ENCODE peak calls at places on chromosomes 7 and 10, in nine cellular contexts. F is heart right ventricle, S is endothelial cell of umbilical vein, O is left ventricle myocardium inferior, I is lower lobe of right lung, Q is lower leg skin, Y is tibial artery, E is right atrium auricular region, D is mucosa of descending colon. A is an unnamed sample.
A peak's percentile ranks its signal among the peaks of the same experiment; 100 is the strongest.

GRCh38 chr10:65798133-65798532 is 1127.7 kb upstream of the LRRTM3 start:
- DNase-seq in F (no peak), S (no peak), O (no peak), I (no peak), Q (no peak), Y (no peak), E (no peak), D (no peak), A (no peak)

GRCh38 chr10:5618042-5618441 is 48.4 kb downstream of the ASB13 start:
- DNase-seq in F (no peak), S (no peak), O (no peak), I (no peak), Q (no peak), Y (no peak), E (no peak), D (no peak), A (no peak)

GRCh38 chr7:115274-115911 is 77.0 kb upstream of the FAM20C start:
- DNase-seq in F (no peak), S (no peak), O (no peak), I (no peak), Q (peak; percentile 85), Y (no peak), E (no peak), D (no peak), A (peak; percentile 65)

GRCh38 chr7:33764752-33765451 is 140.4 kb upstream of the BMPER start:
- DNase-seq in F (no peak), S (peak; percentile 94), O (no peak), I (no peak), Q (no peak), Y (no peak), E (no peak), D (no peak), A (no peak)

GRCh38 chr10:84848967-84849366 is 520.6 kb downstream of the CCSER2 start:
- DNase-seq in F (no peak), S (no peak), O (no peak), I (no peak), Q (no peak), Y (no peak), E (no peak), D (no peak), A (no peak)

GRCh38 chr10:123997486-123998196 is 95.8 kb downstream of the CHST15 start:
- DNase-seq in F (no peak), S (no peak), O (no peak), I (peak; percentile 72), Q (peak; percentile 87), Y (peak; percentile 52), E (peak; percentile 75), D (peak; percentile 40), A (peak; percentile 72)

GRCh38 chr10:118960166-118961090 is 69.1 kb upstream of the NANOS1 start:
- DNase-seq in F (no peak), S (no peak), O (no peak), I (no peak), Q (peak; percentile 85), Y (no peak), E (no peak), D (no peak), A (no peak)

GRCh38 chr7:14793151-14793550 is 109.4 kb downstream of the DGKB start:
- DNase-seq in F (no peak), S (no peak), O (no peak), I (no peak), Q (no peak), Y (no peak), E (no peak), D (no peak), A (no peak)

GRCh38 chr7:101717986-101718746 is 89.1 kb upstream of the MYL10 start:
- DNase-seq in F (peak; percentile 8), S (no peak), O (peak; percentile 20), I (peak; percentile 53), Q (no peak), Y (no peak), E (no peak), D (no peak), A (no peak)

GRCh38 chr7:32496052-32496813 is 944 bp downstream of the AVL9 start:
- DNase-seq in F (no peak), S (peak; percentile 53), O (no peak), I (no peak), Q (no peak), Y (no peak), E (no peak), D (no peak), A (no peak)

GRCh38 chr10:88992945-88993537 is 2.4 kb downstream of the FAS start:
- DNase-seq in F (no peak), S (no peak), O (no peak), I (no peak), Q (no peak), Y (no peak), E (no peak), D (no peak), A (no peak)

GRCh38 chr7:10104292-10104691 is 869.4 kb upstream of the PHF14 start:
- DNase-seq in F (no peak), S (no peak), O (no peak), I (no peak), Q (no peak), Y (no peak), E (no peak), D (no peak), A (no peak)

GRCh38 chr7:10100572-10100971 is 873.1 kb upstream of the PHF14 start:
- DNase-seq in F (no peak), S (no peak), O (no peak), I (no peak), Q (no peak), Y (no peak), E (no peak), D (no peak), A (no peak)
- H3K4me3 ChIP-seq in F (no peak overlapping the region), S (no peak overlapping the region), O (no peak overlapping the region), I (no peak overlapping the region), Q (no peak overlapping the region), Y (no peak overlapping the region), E (no peak overlapping the region), D (no peak overlapping the region), A (no peak overlapping the region)

GRCh38 chr10:23293145-23293724 is 51.4 kb downstream of the C10orf67 start:
- DNase-seq in F (no peak), S (peak; percentile 33), O (no peak), I (no peak), Q (no peak), Y (no peak), E (no peak), D (no peak), A (no peak)

GRCh38 chr10:23293973-23294372 is 50.6 kb downstream of the C10orf67 start:
- DNase-seq in F (no peak), S (no peak), O (no peak), I (no peak), Q (no peak), Y (no peak), E (no peak), D (no peak), A (no peak)

GRCh38 chr10:23291551-23292334 is 52.9 kb downstream of the C10orf67 start:
- DNase-seq in F (no peak), S (no peak), O (no peak), I (no peak), Q (no peak), Y (no peak), E (no peak), D (no peak), A (no peak)

DNA sequence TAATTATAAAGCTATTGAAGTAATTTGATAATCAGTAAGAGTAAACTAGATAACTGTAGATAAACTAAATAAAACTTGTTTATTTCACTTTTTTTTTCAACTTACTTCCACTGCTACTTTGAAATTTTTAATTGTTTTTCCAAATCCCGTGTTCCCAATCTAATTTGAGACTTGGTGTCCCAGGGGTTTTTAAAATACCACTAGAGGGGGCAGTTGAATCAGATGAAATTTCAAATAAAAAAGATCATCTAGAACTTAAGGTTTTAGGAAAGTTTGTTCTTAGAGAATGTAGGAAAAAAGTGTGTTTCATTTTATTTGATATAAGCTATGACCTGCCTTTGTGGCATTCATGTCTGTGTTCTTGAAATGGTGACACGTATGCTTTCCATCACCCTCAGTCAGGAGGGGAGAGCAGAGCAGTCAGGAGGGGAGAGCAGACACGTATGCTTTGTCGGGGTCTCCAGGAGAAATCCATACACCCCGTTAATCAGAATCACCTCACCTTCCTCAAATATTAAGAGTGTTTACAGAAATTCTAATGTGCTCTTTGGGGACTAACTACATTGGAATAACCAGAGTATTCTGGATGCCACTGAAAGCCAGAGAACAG is 49.9 kb downstream of the C10orf67 start:
- DNase-seq in F (no peak), S (no peak), O (no peak), I (no peak), Q (no peak), Y (no peak), E (no peak), D (no peak), A (no peak)
- TF ChIP-seq CTCF in F (peak; percentile 48), S (peak; percentile 10), O (peak; percentile 59), I (peak; percentile 41), Q (no peak), Y (no peak), E (peak; percentile 58), D (no peak), A (no peak)

GRCh38 chr10:75542902-75543301 is 111.5 kb downstream of the LRMDA start:
- DNase-seq in F (no peak), S (no peak), O (no peak), I (no peak), Q (peak; percentile 92), Y (peak; percentile 81), E (no peak), D (peak; percentile 51), A (no peak)
- H3K4me3 ChIP-seq in F (no peak overlapping the region), S (no peak overlapping the region), O (no peak overlapping the region), I (no peak overlapping the region), Q (no peak overlapping the region), Y (no peak overlapping the region), E (no peak overlapping the region), D (no peak overlapping the region), A (no peak overlapping the region)

GRCh38 chr7:158705234-158705890 is 758 bp upstream of the NCAPG2 start:
- DNase-seq in F (no peak), S (peak; percentile 20), O (no peak), I (no peak), Q (no peak), Y (no peak), E (no peak), D (no peak), A (no peak)

GRCh38 chr7:158706710-158707590 is 2.3 kb upstream of the NCAPG2 start:
- DNase-seq in F (no peak), S (no peak), O (no peak), I (no peak), Q (no peak), Y (no peak), E (no peak), D (no peak), A (no peak)

GRCh38 chr7:158702944-158703343 is 1.7 kb downstream of the NCAPG2 start:
- DNase-seq in F (no peak), S (no peak), O (no peak), I (no peak), Q (no peak), Y (no peak), E (no peak), D (no peak), A (no peak)

GRCh38 chr7:158706273-158706704 is 1.7 kb upstream of the NCAPG2 start:
- DNase-seq in F (no peak), S (no peak), O (no peak), I (no peak), Q (no peak), Y (no peak), E (no peak), D (no peak), A (no peak)

GRCh38 chr7:158704524-158705233 is at the start of gene NCAPG2:
- DNase-seq in F (peak; percentile 97), S (peak; percentile 98), O (peak; percentile 97), I (peak; percentile 100), Q (peak; percentile 99), Y (peak; percentile 97), E (peak; percentile 96), D (peak; percentile 99), A (peak; percentile 98)
- TF ChIP-seq CTCF in F (peak; percentile 28), S (no peak), O (peak; percentile 46), I (peak; percentile 19), Q (no peak), Y (peak; percentile 60), E (peak; percentile 47), D (peak; percentile 44), A (no peak)

GRCh38 chr10:113007343-113007771 is 57.3 kb downstream of the TCF7L2 start:
- DNase-seq in F (no peak), S (no peak), O (no peak), I (no peak), Q (no peak), Y (no peak), E (no peak), D (no peak), A (no peak)
- H3K4me3 ChIP-seq in F (no peak overlapping the region), S (no peak overlapping the region), O (no peak overlapping the region), I (no peak overlapping the region), Q (no peak overlapping the region), Y (no peak overlapping the region), E (no peak overlapping the region), D (no peak overlapping the region), A (peak overlapping the region; percentile 26)

A was measured in coronary artery.